ENCODE peak calls at places on chromosomes 1 and 21, in five cellular contexts. S, A, N, B and D are unnamed samples.

GRCh38 chr1:115507256-115507589 is 134.5 kb upstream of the VANGL1 start:
- DNase-seq in S (peak), A (no peak), N (peak), B (no peak), D (no peak)

GRCh38 chr1:85330206-85330605 is 53.8 kb upstream of the BCL10 start:
- DNase-seq in S (no peak), A (no peak), N (no peak), B (no peak), D (no peak)

GRCh38 chr1:168330285-168330684 is 49.6 kb downstream of the TBX19 start:
- DNase-seq in S (no peak), A (no peak), N (no peak), B (no peak), D (no peak)

GRCh38 chr1:225817611-225818061 is 7.7 kb downstream of the EPHX1 start:
- DNase-seq in S (peak), A (no peak), N (peak), B (no peak), D (no peak)

GRCh38 chr1:147723691-147724323 is 36.6 kb downstream of the GJA5 start:
- DNase-seq in S (peak), A (peak), N (peak), B (no peak), D (no peak)

GRCh38 chr1:202234331-202235002 is 40.9 kb downstream of the LGR6 start:
- DNase-seq in S (no peak), A (no peak), N (no peak), B (no peak), D (no peak)

GRCh38 chr1:90728656-90729257 is 11.7 kb upstream of the BARHL2 start:
- DNase-seq in S (no peak), A (no peak), N (no peak), B (no peak), D (no peak)

GRCh38 chr1:10509823-10510509 is 35.2 kb downstream of the PEX14 start:
- DNase-seq in S (no peak), A (no peak), N (no peak), B (no peak), D (peak)

GRCh38 chr1:173903827-173904226 is 13.3 kb downstream of the SERPINC1 start:
- DNase-seq in S (no peak), A (no peak), N (no peak), B (no peak), D (no peak)

GRCh38 chr1:225347123-225347683 is 80.6 kb downstream of the LBR start:
- DNase-seq in S (no peak), A (no peak), N (no peak), B (no peak), D (no peak)

GRCh38 chr1:238318294-238318908 is 427.7 kb upstream of the ZP4 start:
- DNase-seq in S (no peak), A (no peak), N (no peak), B (no peak), D (no peak)

GRCh38 chr21:33971492-33972013 is 55.9 kb upstream of the ATP5PO start:
- DNase-seq in S (no peak), A (no peak), N (no peak), B (no peak), D (no peak)

GRCh38 chr1:66535853-66536252 is 1.9 kb downstream of the SGIP1 start:
- DNase-seq in S (peak), A (no peak), N (no peak), B (no peak), D (no peak)

GRCh38 chr1:184433928-184434502 is 47.2 kb downstream of the C1orf21 start:
- DNase-seq in S (no peak), A (no peak), N (no peak), B (no peak), D (peak)

GRCh38 chr1:78911956-78912880 is 94.3 kb downstream of the ADGRL4 start:
- DNase-seq in S (no peak), A (no peak), N (no peak), B (no peak), D (no peak)

GRCh38 chr1:197320991-197321531 is 53.0 kb downstream of the CRB1 start:
- DNase-seq in S (peak), A (no peak), N (no peak), B (no peak), D (no peak)

GRCh38 chr1:219965285-219965684 is 36.9 kb upstream of the SLC30A10 start:
- DNase-seq in S (no peak), A (no peak), N (no peak), B (no peak), D (no peak)